ENCODE peak calls at places on chromosomes 5 and 9, in four cellular contexts. P is neuronal stem cell, M is PC-3, V is endothelial cell of umbilical vein. X is an unnamed sample.

GRCh38 chr5:88659529-88660325 is 223.3 kb downstream of the MEF2C start:
- DNase-seq in V (no peak), P (peak), M (no peak), X (no peak)

GRCh38 chr5:95923918-95924559 is 37.6 kb downstream of the ELL2 start:
- DNase-seq in M (no peak), P (no peak), V (no peak), X (no peak)

GRCh38 chr9:129240581-129241211 is 62.6 kb upstream of the IER5L start:
- DNase-seq in V (no peak), M (no peak), P (no peak), X (no peak)

GRCh38 chr5:171308453-171309275 is at the start of gene TLX3:
- DNase-seq in P (no peak), V (peak), M (no peak), X (no peak)

GRCh38 chr9:15147471-15147870 is 159.5 kb downstream of the TTC39B start:
- DNase-seq in V (no peak), P (no peak), M (no peak), X (peak)

GRCh38 chr5:137122075-137122474 is 377.1 kb downstream of the SPOCK1 start:
- DNase-seq in P (no peak), V (no peak), M (no peak), X (peak)

GRCh38 chr5:169128679-169129078 is 172.3 kb downstream of the SLIT3 start:
- DNase-seq in M (no peak), V (no peak), P (no peak), X (no peak)

GRCh38 chr9:14301006-14301405 is 12.9 kb downstream of the NFIB start:
- DNase-seq in P (no peak), V (no peak), M (no peak), X (no peak)

GRCh38 chr9:4298255-4299005 is 1.4 kb downstream of the GLIS3 start:
- DNase-seq in P (no peak), V (peak), M (peak), X (peak)

GRCh38 chr5:26889810-26890209 is 148.6 kb downstream of the CDH9 start:
- DNase-seq in M (no peak), P (no peak), V (no peak), X (no peak)

GRCh38 chr5:60517094-60517694 is 182.8 kb downstream of the DEPDC1B start:
- DNase-seq in M (no peak), P (no peak), V (no peak), X (no peak)

GRCh38 chr5:179294891-179295777 is 50.1 kb downstream of the ADAMTS2 start:
- DNase-seq in V (no peak), P (no peak), M (no peak), X (peak)

GRCh38 chr5:9905661-9906060 is 275.5 kb upstream of the TAS2R1 start:
- DNase-seq in V (no peak), M (no peak), P (no peak), X (no peak)

GRCh38 chr5:111656580-111656979 is 100.4 kb downstream of the NREP start:
- DNase-seq in V (no peak), P (no peak), M (no peak), X (no peak)

GRCh38 chr5:131966551-131966950 is 21.1 kb upstream of the MEIKIN start:
- DNase-seq in M (no peak), V (no peak), P (no peak), X (no peak)

GRCh38 chr5:77945874-77946273 is 169.7 kb upstream of the TBCA start:
- DNase-seq in V (no peak), M (no peak), P (no peak), X (peak)

GRCh38 chr5:80865547-80865946 is 94.6 kb upstream of the RASGRF2 start:
- DNase-seq in M (no peak), V (no peak), P (no peak), X (peak)

GRCh38 chr9:129776938-129777768 is 24.3 kb upstream of the PTGES start:
- DNase-seq in P (no peak), V (peak), M (peak), X (peak)

GRCh38 chr5:92145852-92146251 is 762.7 kb upstream of the ARRDC3 start:
- DNase-seq in M (no peak), P (no peak), V (no peak), X (no peak)

GRCh38 chr5:81402180-81402930 is 8.4 kb upstream of the ACOT12 start:
- DNase-seq in V (no peak), P (no peak), M (no peak), X (no peak)

GRCh38 chr9:137578518-137579258 is at the start of gene DPH7:
- DNase-seq in M (peak), P (peak), V (peak), X (peak)

GRCh38 chr9:132243156-132244074 is 81.6 kb downstream of the NTNG2 start:
- DNase-seq in P (no peak), V (no peak), M (peak), X (peak)

GRCh38 chr5:134143964-134144941 is 29.8 kb downstream of the TCF7 start:
- DNase-seq in V (no peak), M (no peak), P (no peak), X (no peak)

GRCh38 chr9:130268521-130269131 is 3.1 kb downstream of the HMCN2 start:
- DNase-seq in M (no peak), P (no peak), V (no peak), X (no peak)

GRCh38 chr9:127144670-127145458 is 22.4 kb upstream of the ANGPTL2 start:
- DNase-seq in P (no peak), V (no peak), M (no peak), X (no peak)

GRCh38 chr5:149428032-149428431 is 48.9 kb upstream of the IL17B start:
- DNase-seq in M (no peak), P (no peak), V (no peak), X (no peak)

GRCh38 chr5:119400248-119400647 is 44.4 kb downstream of the TNFAIP8 start:
- DNase-seq in M (peak), P (no peak), V (no peak), X (peak)

GRCh38 chr9:93588641-93589609 is 12.5 kb downstream of the PHF2 start:
- DNase-seq in P (no peak), M (no peak), V (peak), X (peak)

GRCh38 chr5:77679791-77680190 is 41.3 kb upstream of the OTP start:
- DNase-seq in P (no peak), M (no peak), V (no peak), X (peak)

GRCh38 chr9:23322392-23322791 is 503.6 kb downstream of the ELAVL2 start:
- DNase-seq in V (no peak), M (peak), P (no peak), X (peak)

DNA sequence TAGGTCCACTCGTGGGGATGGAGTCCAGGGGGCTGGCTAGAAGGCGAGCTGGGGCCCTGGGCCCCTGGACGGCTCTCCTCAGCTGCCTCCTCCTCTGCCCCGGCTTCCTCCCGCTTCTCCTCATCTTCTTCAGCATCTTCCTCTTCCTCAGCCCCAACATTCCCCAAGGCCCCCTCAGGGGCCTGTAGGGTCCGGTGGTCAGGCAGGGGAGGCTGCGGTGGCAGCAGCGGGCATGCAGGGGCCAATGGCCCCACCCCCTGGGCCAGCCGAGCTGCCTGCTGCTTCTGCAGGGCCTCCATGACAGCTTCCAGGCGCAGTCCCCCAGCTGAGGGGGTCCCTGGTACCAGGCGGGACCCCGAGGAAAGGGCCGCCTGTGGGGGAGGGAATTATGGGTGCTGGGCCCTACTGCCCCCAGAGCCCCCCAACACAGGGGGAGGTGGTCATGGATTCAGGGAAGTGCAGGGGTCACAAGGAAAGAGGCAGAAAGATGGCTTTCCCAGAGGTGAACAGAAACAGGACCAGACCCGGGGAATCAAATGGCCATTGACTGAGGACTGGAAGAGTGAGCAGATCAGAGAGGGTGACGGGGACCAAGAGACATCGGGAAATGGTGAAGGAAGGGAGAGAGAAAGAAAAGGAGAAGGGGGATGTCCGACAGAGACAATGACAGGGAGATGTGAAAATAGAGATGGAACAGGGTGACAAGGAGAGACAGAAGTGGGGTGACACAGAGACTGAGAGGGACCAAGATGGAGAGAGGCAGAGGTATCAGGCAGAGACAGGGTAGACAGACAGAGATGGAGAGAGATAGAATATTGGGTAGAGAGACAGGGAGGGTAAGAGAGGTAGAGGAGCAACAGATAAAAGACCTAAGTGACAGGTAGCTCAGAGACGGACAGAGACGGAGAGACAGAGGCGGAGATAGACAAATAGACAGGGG is 880 bp downstream of the ARID3C start:
- DNase-seq in V (no peak), M (no peak), P (no peak), X (no peak)
- H3K4me2 ChIP-seq in V (no peak), M (peak), P (peak), X (peak)

GRCh38 chr5:6900247-6900646 is 187.0 kb downstream of the TENT4A start:
- DNase-seq in M (no peak), P (no peak), V (no peak), X (no peak)
- H3K4me3 ChIP-seq in M (no peak), P (no peak), V (no peak), X (no peak)

GRCh38 chr5:158466196-158466595 is 607.3 kb upstream of the CLINT1 start:
- DNase-seq in M (no peak), V (no peak), P (no peak), X (no peak)
- H2AFZ ChIP-seq in M (no peak), V (no peak), P (no peak), X (no peak)

GRCh38 chr5:73435640-73436534 is 12.7 kb downstream of the FOXD1 start:
- DNase-seq in P (no peak), V (no peak), M (no peak), X (peak)
- H3K4me2 ChIP-seq in P (peak), V (no peak), M (no peak), X (no peak)

GRCh38 chr9:95009459-95009858 is 283.0 kb downstream of the AOPEP start:
- DNase-seq in M (no peak), P (no peak), V (peak), X (no peak)

GRCh38 chr9:95007470-95007869 is 281.0 kb downstream of the AOPEP start:
- DNase-seq in M (no peak), V (peak), P (no peak), X (peak)

GRCh38 chr9:95010431-95010838 is 283.9 kb downstream of the AOPEP start:
- DNase-seq in P (no peak), M (no peak), V (no peak), X (no peak)

GRCh38 chr9:95005276-95006141 is 279.0 kb downstream of the AOPEP start:
- DNase-seq in M (peak), P (no peak), V (no peak), X (peak)

GRCh38 chr9:95008151-95008771 is 281.8 kb downstream of the AOPEP start:
- DNase-seq in V (peak), M (peak), P (no peak), X (peak)
- H3K4me3 ChIP-seq in V (no peak), M (peak), P (no peak), X (peak)

GRCh38 chr5:151141535-151141934 is 16.0 kb downstream of the ANXA6 start:
- DNase-seq in V (no peak), P (no peak), M (no peak), X (peak)
- H2AFZ ChIP-seq in V (no peak), P (no peak), M (no peak), X (no peak)

GRCh38 chr5:143564417-143564816 is 160.9 kb upstream of the NR3C1 start:
- DNase-seq in M (no peak), P (no peak), V (no peak), X (no peak)
- H3K4me2 ChIP-seq in M (no peak), P (no peak), V (no peak), X (no peak)

DNA sequence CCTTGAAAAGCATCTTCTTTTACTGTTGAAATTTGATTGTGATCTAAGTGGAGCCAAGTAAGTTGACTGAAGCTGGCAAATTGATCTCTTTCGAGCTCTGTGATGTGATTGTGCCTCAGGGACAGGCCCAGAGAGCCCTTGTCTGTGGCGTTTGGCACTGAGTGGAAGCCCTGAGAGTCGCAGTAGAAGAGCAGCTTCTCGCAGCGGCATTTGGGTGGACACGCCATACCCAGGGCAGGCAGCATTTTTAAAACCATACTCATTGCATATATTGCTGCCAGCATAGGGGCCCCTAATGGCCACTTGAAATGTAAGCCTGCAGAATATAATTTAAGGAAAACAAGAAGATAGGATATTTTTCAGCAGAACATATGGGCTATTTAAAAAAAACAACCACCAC is 894 bp downstream of the LRRTM2 start:
- DNase-seq in M (no peak), V (no peak), P (no peak), X (peak)
- H3K4me3 ChIP-seq in M (no peak), V (no peak), P (peak), X (peak)

DNA sequence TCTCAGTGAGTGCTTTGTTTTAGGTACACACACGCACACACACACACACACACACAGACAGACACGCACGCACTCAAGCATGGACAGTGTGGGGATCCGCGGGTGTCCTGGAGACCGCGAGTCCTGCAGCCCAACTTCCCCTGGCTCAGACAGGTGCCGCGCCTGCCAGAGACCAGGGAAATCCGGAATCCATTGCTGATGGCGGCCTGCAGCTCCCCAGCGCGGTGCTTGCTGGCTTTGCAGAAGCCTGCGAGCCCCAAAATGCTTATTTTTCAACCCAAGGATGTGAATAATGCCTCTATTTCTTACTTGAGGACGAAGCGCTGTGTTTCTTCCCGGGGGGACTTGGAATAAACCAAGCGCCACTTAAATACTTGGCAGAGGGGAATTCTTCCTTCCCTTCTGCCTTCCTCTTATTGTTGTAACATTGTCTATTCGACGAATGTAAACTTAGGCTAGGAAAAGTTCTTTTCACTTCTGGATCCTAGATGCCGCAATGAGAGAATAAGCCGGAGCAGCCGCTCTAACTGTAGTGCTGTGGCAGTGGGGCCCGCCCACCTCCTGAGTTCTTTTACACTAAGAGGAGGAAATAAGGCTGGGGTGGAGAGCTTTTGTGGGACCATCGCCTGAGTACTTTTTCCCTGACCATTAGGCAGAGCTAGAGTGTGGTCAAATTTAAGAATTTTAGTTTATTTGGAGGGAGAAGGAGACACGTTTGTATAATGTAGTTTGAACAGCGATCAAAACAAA is 804 bp downstream of the ITGA2 start:
- DNase-seq in M (peak), P (peak), V (peak), X (peak)
- H2AFZ ChIP-seq in M (peak), P (peak), V (peak), X (peak)

DNA sequence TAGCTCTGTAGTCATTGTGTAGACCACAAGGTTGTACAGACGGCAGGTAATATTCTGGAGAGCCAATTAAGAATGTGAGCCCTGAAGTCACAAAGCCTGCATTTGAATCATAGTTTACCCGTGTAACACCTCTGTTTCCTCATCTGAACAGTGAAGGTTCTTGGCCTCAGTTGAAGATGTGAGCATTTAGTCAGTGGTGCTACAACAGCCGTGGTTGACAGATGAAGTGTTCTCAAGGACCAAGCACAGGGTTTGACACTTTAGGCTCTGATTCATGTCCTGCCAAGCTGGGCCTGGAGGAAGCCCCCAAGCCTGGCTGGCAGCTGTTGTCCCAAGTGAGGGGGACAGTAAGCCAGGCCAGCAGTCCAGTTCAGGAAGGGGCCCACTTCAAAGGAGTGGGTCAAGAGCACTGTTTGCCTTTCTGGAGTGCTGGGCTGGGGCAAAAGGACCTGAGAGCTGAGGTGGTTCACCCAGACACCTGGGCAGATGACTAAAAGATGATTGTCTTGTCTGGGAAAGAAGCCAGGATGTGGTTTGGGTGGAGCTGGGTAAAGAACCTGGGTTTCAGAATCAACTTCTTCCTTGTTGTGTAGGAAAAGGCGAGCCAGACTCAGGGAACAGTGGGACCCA is 20.7 kb downstream of the FAXDC2 start:
- DNase-seq in P (no peak), M (peak), V (no peak), X (peak)
- H3K4me2 ChIP-seq in P (no peak), M (peak), V (no peak), X (no peak)

X was measured in GM23248.